ENCODE peak calls at places on chromosomes 7 and 10, in six cellular contexts. C is CD4-positive, alpha-beta memory T cell; Q is OCI-LY7; V is A549; T is cardiac muscle cell; R is pancreas. N is an unnamed sample. For H3K9me3, the result is how much of the 10 kb centered on the place peaks cover.

GRCh38 chr10:87723500-87723899 is 63.8 kb downstream of the PAPSS2 start:
- DNase-seq in C (no peak), Q (no peak), V (no peak), T (no peak), R (no peak), N (no peak)

GRCh38 chr7:155206286-155207020 is 91.2 kb upstream of the INSIG1 start:
- DNase-seq in C (peak), Q (peak), V (no peak), T (peak), R (no peak), N (peak)

GRCh38 chr7:1750541-1751021 is 80.5 kb downstream of the ELFN1 start:
- DNase-seq in C (no peak), Q (no peak), V (no peak), T (no peak), R (peak), N (no peak)

GRCh38 chr7:114856625-114857024 is 65.3 kb upstream of the MDFIC start:
- DNase-seq in C (no peak), Q (no peak), V (peak), T (peak), R (no peak), N (no peak)

GRCh38 chr10:7980196-7980595 is 74.3 kb upstream of the GATA3 start:
- DNase-seq in C (no peak), Q (no peak), V (no peak), T (no peak), R (no peak), N (no peak)

GRCh38 chr7:17932770-17933169 is 7.5 kb downstream of the SNX13 start:
- DNase-seq in C (no peak), Q (no peak), V (no peak), T (no peak), R (no peak), N (no peak)

GRCh38 chr7:117809958-117810357 is 63.3 kb downstream of the CTTNBP2 start:
- DNase-seq in C (no peak), Q (no peak), V (no peak), T (no peak), R (no peak), N (no peak)

GRCh38 chr7:73976761-73977625 is 51.0 kb upstream of the ELN start:
- DNase-seq in C (no peak), Q (no peak), V (no peak), T (no peak), R (peak), N (peak)

GRCh38 chr7:102404005-102404861 is 8.1 kb downstream of the PRKRIP1 start:
- DNase-seq in C (peak), Q (peak), V (peak), T (peak), R (no peak), N (no peak)

GRCh38 chr7:45073031-45073842 is 15.5 kb downstream of the NACAD start:
- DNase-seq in C (no peak), Q (no peak), V (no peak), T (no peak), R (no peak), N (no peak)

GRCh38 chr10:113420733-113421200 is 132.1 kb upstream of the HABP2 start:
- DNase-seq in C (no peak), Q (no peak), V (no peak), T (no peak), R (no peak), N (no peak)

GRCh38 chr7:87483131-87483530 is 7.7 kb upstream of the ABCB4 start:
- DNase-seq in C (no peak), Q (no peak), V (no peak), T (no peak), R (no peak), N (no peak)

GRCh38 chr7:47405286-47405904 is 176.5 kb downstream of the TNS3 start:
- DNase-seq in C (no peak), Q (no peak), V (no peak), T (no peak), R (no peak), N (no peak)

GRCh38 chr7:151017953-151018420 is 6.3 kb downstream of the ATG9B start:
- DNase-seq in C (peak), Q (peak), V (peak), T (peak), R (peak), N (peak)

GRCh38 chr10:102776779-102777417 is 33.1 kb downstream of the WBP1L start:
- DNase-seq in C (no peak), Q (no peak), V (peak), T (peak), R (peak), N (peak)

GRCh38 chr7:134710511-134710853 is 63.8 kb downstream of the BPGM start:
- DNase-seq in C (no peak), Q (no peak), V (no peak), T (no peak), R (no peak), N (no peak)

GRCh38 chr7:219581-220150 is 27.3 kb downstream of the FAM20C start:
- DNase-seq in C (no peak), Q (no peak), V (no peak), T (no peak), R (no peak), N (no peak)

GRCh38 chr7:43905954-43906326 is 456 bp downstream of the URGCP start:
- DNase-seq in C (peak), Q (no peak), V (peak), T (peak), R (peak), N (peak)

GRCh38 chr10:122152544-122152943 is 118.6 kb upstream of the BTBD16 start:
- DNase-seq in C (no peak), Q (no peak), V (no peak), T (peak), R (no peak), N (peak)

GRCh38 chr10:77606751-77607150 is 30.9 kb downstream of the KCNMA1 start:
- DNase-seq in C (no peak), Q (no peak), V (no peak), T (no peak), R (no peak), N (no peak)

GRCh38 chr7:90749774-90750173 is 153.7 kb downstream of the CDK14 start:
- DNase-seq in C (no peak), Q (peak), V (peak), T (peak), R (no peak), N (no peak)

GRCh38 chr10:17428096-17428615 is 26.2 kb downstream of the ST8SIA6 start:
- DNase-seq in C (no peak), Q (no peak), V (no peak), T (no peak), R (no peak), N (no peak)

GRCh38 chr10:17425584-17426262 is 28.7 kb downstream of the ST8SIA6 start:
- DNase-seq in C (peak), Q (no peak), V (no peak), T (no peak), R (no peak), N (no peak)

GRCh38 chr10:17427201-17427600 is 27.2 kb downstream of the ST8SIA6 start:
- DNase-seq in C (no peak), Q (no peak), V (no peak), T (no peak), R (no peak), N (no peak)

GRCh38 chr10:17426263-17426600 is 28.2 kb downstream of the ST8SIA6 start:
- DNase-seq in C (no peak), Q (no peak), V (no peak), T (no peak), R (no peak), N (no peak)

DNA sequence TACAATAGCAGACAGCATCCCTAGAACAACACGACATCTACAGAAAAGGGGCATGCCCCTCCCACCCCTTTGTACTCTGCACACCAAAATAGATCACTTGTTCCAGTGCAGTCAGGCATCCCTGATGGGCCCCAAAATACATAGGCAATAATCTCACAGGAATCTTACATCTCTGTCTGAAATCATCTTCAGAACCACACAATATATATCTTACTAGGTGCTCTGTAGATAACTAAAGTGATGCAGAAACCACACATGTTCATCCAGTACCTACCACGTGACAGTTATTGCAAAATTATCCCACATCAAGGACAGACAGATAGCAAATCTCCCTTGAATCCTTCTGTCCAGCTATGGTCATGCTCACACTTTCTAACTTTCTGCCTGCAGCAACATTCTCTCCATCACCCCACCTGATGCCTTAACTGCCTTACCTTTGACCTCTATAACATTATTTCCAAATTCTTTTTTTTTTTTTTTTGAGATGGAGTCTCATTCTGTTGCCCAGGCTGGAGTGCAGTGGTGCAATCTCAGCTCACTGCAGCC is 30.7 kb downstream of the ST8SIA6 start:
- DNase-seq in C (no peak), Q (no peak), V (no peak), T (no peak), R (no peak), N (no peak)
- H3K27ac ChIP-seq in C (no peak), Q (no peak), V (no peak), T (no peak), R (no peak), N (no peak)

GRCh38 chr7:63104666-63105065 is 894.0 kb upstream of the ZNF722 start:
- DNase-seq in C (no peak), Q (no peak), V (no peak), T (no peak), R (no peak), N (no peak)
- H3K9me3 ChIP-seq in C (under half), Q (under half), V (under half), T (under half), R (under half), N (under half)

GRCh38 chr7:130944997-130945396 is 211.0 kb upstream of the KLF14 start:
- DNase-seq in C (no peak), Q (no peak), V (no peak), T (no peak), R (no peak), N (no peak)

GRCh38 chr7:130943981-130944380 is 210.0 kb upstream of the KLF14 start:
- DNase-seq in C (no peak), Q (no peak), V (no peak), T (no peak), R (no peak), N (no peak)

GRCh38 chr7:130945411-130945811 is 211.4 kb upstream of the KLF14 start:
- DNase-seq in C (no peak), Q (no peak), V (no peak), T (no peak), R (no peak), N (no peak)

GRCh38 chr7:130947792-130948580 is 214.0 kb upstream of the KLF14 start:
- DNase-seq in C (peak), Q (no peak), V (no peak), T (no peak), R (no peak), N (no peak)

DNA sequence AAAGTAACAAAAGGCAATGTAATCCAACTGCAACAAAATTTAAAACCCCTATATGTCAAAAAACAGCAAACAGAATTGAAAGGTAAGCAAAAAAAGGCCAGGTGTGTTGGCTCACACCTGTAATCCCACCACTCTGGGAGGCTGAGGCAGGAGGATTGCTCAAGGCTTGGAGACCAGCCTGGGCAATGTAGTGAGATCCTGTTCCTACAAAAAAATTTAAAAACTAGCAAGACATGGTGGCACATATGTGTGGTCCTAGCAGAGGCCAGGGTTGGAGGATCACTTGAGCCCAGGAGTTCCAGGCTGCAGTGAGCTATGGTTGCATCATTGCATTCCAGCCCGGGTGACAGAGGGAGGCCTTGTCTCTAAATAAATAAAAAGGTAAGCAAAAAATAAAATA is 212.1 kb upstream of the KLF14 start:
- DNase-seq in C (no peak), Q (no peak), V (no peak), T (no peak), R (no peak), N (no peak)
- H3K27ac ChIP-seq in C (peak), Q (no peak), V (peak), T (no peak), R (no peak), N (no peak)

GRCh38 chr10:91616124-91616523 is 16.7 kb downstream of the PPP1R3C start:
- DNase-seq in C (no peak), Q (no peak), V (no peak), T (no peak), R (no peak), N (no peak)

GRCh38 chr10:91614254-91614624 is 18.6 kb downstream of the PPP1R3C start:
- DNase-seq in C (no peak), Q (no peak), V (no peak), T (peak), R (no peak), N (no peak)

GRCh38 chr10:91610444-91610843 is 22.4 kb downstream of the PPP1R3C start:
- DNase-seq in C (no peak), Q (no peak), V (no peak), T (no peak), R (no peak), N (no peak)

GRCh38 chr10:91610919-91611318 is 22.0 kb downstream of the PPP1R3C start:
- DNase-seq in C (no peak), Q (no peak), V (no peak), T (no peak), R (no peak), N (no peak)

DNA sequence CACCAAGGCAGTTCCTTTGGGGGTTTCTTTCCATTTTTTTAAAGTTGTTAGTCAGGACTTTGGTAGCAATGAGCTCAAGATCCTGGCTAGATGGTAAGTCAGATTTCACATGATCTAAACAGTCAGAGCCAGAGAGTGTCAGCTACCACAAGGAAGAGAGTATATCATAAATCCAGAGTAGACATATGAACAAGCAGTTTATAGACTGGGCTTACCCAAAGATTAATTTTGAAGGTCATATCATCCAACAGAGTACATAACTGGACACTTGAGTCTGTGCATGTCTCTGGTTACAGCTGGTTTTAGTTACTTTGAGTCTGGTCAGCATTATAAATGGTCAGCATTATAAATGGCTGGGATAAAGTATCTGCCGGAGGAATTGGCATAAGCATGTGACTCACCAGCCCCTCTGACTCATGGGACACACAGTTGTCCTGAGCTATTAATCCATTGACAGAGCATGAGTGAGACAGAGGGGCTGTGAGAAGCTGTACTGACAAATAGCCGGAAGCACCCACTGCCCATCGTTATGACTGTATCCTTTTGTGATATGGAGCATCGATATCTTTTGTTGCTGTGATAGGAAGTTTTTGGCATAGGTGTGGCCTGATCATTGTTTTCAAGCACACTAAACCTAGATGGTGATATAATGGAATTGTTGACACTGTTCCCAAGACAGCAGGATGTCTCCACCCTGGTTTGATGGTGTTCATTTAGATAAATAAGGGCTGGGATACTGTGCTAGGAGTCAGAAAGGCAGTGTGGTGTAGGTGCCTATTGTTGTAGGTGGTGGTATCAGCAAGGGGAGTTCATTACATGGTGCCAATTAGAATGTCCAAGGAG is 19.2 kb downstream of the PPP1R3C start:
- DNase-seq in C (no peak), Q (no peak), V (peak), T (peak), R (no peak), N (no peak)
- H3K9me3 ChIP-seq in C (under half), Q (under half), V (under half), T (under half), R (under half), N (under half)

GRCh38 chr7:66556177-66556548 is 72.5 kb upstream of the KCTD7 start:
- DNase-seq in C (no peak), Q (no peak), V (no peak), T (no peak), R (peak), N (no peak)

GRCh38 chr7:66554326-66554725 is 74.4 kb upstream of the KCTD7 start:
- DNase-seq in C (no peak), Q (no peak), V (no peak), T (no peak), R (no peak), N (peak)

GRCh38 chr7:66549466-66549865 is 79.2 kb upstream of the KCTD7 start:
- DNase-seq in C (no peak), Q (no peak), V (no peak), T (no peak), R (no peak), N (peak)

GRCh38 chr7:66556549-66557213 is 72.0 kb upstream of the KCTD7 start:
- DNase-seq in C (no peak), Q (no peak), V (no peak), T (no peak), R (peak), N (peak)

DNA sequence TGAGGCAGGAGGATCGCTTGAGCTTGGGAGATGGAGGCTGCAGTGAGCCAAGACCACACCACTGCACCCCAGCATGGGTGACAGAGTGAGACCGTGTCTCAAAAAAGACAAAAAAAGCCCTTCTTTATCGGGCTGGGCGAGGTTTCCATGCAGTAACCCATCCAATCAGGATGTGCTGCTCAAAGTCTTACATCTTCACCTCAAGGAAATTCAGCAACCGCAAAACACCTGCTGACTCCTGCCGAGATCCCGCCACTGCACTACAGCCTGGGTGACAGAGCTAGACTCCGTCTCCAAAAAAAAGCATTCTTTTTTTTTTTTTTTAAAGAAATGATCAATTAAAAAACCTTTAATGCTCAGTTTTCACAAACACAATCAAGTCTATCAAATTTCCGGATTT is 75.7 kb upstream of the KCTD7 start:
- DNase-seq in C (no peak), Q (no peak), V (no peak), T (no peak), R (no peak), N (no peak)
- H3K27ac ChIP-seq in C (no peak), Q (no peak), V (no peak), T (no peak), R (no peak), N (no peak)

GRCh38 chr10:133457100-133457841 is 3.5 kb downstream of the SCART1 start:
- DNase-seq in C (no peak), Q (no peak), V (no peak), T (no peak), R (peak), N (no peak)
- H3K9me3 ChIP-seq in C (under half), Q (under half), V (under half), T (under half), R (under half), N (under half)

DNA sequence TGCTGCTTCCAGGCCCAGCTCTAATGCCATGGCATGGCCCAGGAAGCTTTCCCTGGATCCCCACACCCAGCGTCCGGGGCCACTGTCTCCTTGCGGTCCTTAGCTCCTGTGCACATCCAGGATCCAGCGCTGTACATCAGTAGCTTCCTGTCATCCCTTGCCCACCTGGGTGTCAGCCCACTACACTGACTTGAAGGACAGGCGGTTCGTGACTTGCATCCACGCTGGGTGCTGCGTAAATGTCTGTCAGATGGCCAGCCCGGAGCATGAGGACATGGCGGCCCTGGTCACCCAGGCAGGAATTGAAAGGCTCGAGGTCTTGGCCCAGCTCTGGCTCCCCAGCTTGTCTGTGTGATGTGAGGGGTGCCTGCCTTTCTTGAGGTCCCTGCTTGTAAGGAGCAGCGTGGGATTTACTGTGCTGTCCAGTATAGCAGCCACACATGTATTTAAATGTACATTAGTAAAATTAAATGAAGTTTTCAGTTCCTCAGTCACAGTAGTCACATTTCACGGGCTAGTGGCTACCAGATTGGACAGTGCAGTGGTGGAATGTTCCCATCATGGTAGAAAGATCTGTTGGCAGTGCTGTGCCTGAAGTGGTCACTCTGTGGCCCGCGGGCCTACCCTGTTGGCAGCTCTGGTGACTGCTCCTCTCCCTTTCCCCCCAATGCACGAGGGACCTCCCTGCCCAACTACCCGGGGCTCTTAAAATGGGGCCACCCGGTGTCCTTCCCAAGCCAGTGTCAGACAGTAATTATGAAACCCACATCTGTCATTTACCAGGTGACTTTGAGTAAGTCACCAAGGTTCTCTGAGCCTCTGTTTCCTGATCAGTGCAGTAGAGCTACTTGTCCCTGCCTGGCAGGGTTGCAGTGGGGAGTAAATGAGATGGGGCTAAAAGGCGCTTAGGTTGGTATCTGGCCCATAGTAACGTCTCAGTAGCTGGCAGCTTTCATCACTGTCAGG is 97.8 kb upstream of the PPIF start:
- DNase-seq in C (no peak), Q (peak), V (no peak), T (no peak), R (no peak), N (no peak)
- H3K27ac ChIP-seq in C (no peak), Q (peak), V (no peak), T (no peak), R (no peak), N (peak)

DNA sequence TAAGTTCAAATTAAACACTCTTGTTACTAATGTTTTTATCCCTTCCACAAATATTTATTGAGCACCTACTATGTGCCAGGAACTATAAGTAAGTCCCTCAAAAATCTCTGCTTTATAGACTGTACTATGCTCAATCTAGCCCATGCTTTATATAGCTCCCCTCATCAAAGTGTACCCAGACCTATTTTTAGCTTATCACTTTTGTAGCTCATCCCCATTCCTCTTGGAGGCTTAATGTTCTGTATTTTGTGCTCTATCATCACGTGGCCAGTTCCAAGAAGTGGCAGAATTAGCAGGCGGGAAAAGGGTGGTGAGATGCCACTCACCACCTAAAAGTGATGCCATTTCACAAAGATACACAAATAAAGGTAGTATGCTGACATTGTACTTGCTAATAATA is 138.1 kb upstream of the BET1 start:
- DNase-seq in C (no peak), Q (no peak), V (no peak), T (no peak), R (no peak), N (no peak)
- H3K9me3 ChIP-seq in C (under half), Q (under half), V (under half), T (under half), R (under half), N (under half)

N was measured in upper lobe of right lung.